ENCODE peak calls at places on chromosome 18, in five cellular contexts. F is cardiac fibroblast, E is MM.1S, O is brain microvascular endothelial cell, B is GM20000. J is an unnamed sample.

GRCh38 chr18:457120-457519 is 43.4 kb downstream of the COLEC12 start:
- DNase-seq in F (peak), E (peak), O (peak), B (no peak), J (no peak)

GRCh38 chr18:58254873-58255511 is 211.0 kb downstream of the NEDD4L start:
- DNase-seq in F (peak), E (no peak), O (peak), B (no peak), J (no peak)

GRCh38 chr18:28735731-28736130 is 558.8 kb upstream of the CDH2 start:
- DNase-seq in F (peak), E (no peak), O (peak), B (no peak), J (no peak)

GRCh38 chr18:37537868-37538525 is 27.6 kb downstream of the CELF4 start:
- DNase-seq in F (peak), E (peak), O (peak), B (peak), J (peak)

GRCh38 chr18:48392266-48392665 is 16.9 kb downstream of the ZBTB7C start:
- DNase-seq in F (peak), E (no peak), O (no peak), B (no peak), J (no peak)

GRCh38 chr18:63342206-63342605 is 22.6 kb upstream of the BCL2 start:
- DNase-seq in F (peak), E (no peak), O (no peak), B (peak), J (peak)

GRCh38 chr18:24227976-24228660 is 89.3 kb downstream of the CABYR start:
- DNase-seq in F (peak), E (no peak), O (peak), B (no peak), J (no peak)

GRCh38 chr18:56505293-56505692 is 133.1 kb downstream of the TXNL1 start:
- DNase-seq in F (no peak), E (no peak), O (no peak), B (no peak), J (no peak)

GRCh38 chr18:58611471-58612131 is 17.3 kb downstream of the ALPK2 start:
- DNase-seq in F (peak), E (no peak), O (peak), B (no peak), J (no peak)

GRCh38 chr18:44453505-44453904 is 227.2 kb upstream of the SETBP1 start:
- DNase-seq in F (no peak), E (no peak), O (no peak), B (no peak), J (no peak)

GRCh38 chr18:79401494-79402208 is 5.9 kb downstream of the NFATC1 start:
- DNase-seq in F (no peak), E (no peak), O (no peak), B (no peak), J (no peak)

GRCh38 chr18:22337311-22337710 is 80.4 kb downstream of the CTAGE1 start:
- DNase-seq in F (peak), E (no peak), O (peak), B (no peak), J (no peak)

GRCh38 chr18:23131693-23132319 is 3.5 kb upstream of the CABLES1 start:
- DNase-seq in F (peak), E (peak), O (peak), B (peak), J (peak)

GRCh38 chr18:46161721-46162421 is 57.7 kb downstream of the HAUS1 start:
- DNase-seq in F (no peak), E (no peak), O (no peak), B (no peak), J (no peak)

GRCh38 chr18:58716046-58716766 is 44.9 kb downstream of the MALT1 start:
- DNase-seq in F (no peak), E (no peak), O (peak), B (peak), J (peak)

GRCh38 chr18:48408111-48408726 is 964 bp downstream of the ZBTB7C start:
- DNase-seq in F (no peak), E (no peak), O (no peak), B (peak), J (no peak)

GRCh38 chr18:36501100-36501499 is 203.6 kb downstream of the FHOD3 start:
- DNase-seq in F (no peak), E (no peak), O (no peak), B (no peak), J (no peak)

GRCh38 chr18:66646622-66647021 is 42.7 kb upstream of the CDH19 start:
- DNase-seq in F (peak), E (no peak), O (peak), B (no peak), J (no peak)

J was measured in GM13977.